ENCODE peak calls at places on chromosome 21, in four cellular contexts. One of them, this sample, is unnamed.

GRCh38 chr21:20040768-20041167 is 957.4 kb upstream of the NCAM2 start:
- DNase-seq in GM12878: no peak
- DNase-seq in neuronal stem cell: no peak
- DNase-seq in endodermal cell: no peak
- DNase-seq in this sample: no peak

GRCh38 chr21:15848632-15849031 is 118.8 kb downstream of the USP25 start:
- DNase-seq in endodermal cell: no peak
- DNase-seq in GM12878: no peak
- DNase-seq in neuronal stem cell: no peak
- DNase-seq in this sample: no peak

GRCh38 chr21:42423197-42423675 is 19.5 kb downstream of the UBASH3A start:
- DNase-seq in neuronal stem cell: no peak
- DNase-seq in endodermal cell: no peak
- DNase-seq in GM12878: peak
- DNase-seq in this sample: no peak

GRCh38 chr21:16082038-16082816 is 352.4 kb downstream of the USP25 start:
- DNase-seq in endodermal cell: no peak
- DNase-seq in GM12878: no peak
- DNase-seq in neuronal stem cell: no peak
- DNase-seq in this sample: no peak

GRCh38 chr21:27771938-27772505 is 805.1 kb upstream of the ADAMTS5 start:
- DNase-seq in GM12878: no peak
- DNase-seq in endodermal cell: no peak
- DNase-seq in neuronal stem cell: no peak
- DNase-seq in this sample: no peak

GRCh38 chr21:30629173-30629572 is 5.8 kb upstream of the KRTAP20-2 start:
- DNase-seq in GM12878: no peak
- DNase-seq in neuronal stem cell: no peak
- DNase-seq in endodermal cell: no peak
- DNase-seq in this sample: no peak

GRCh38 chr21:16418663-16419062 is 688.9 kb downstream of the USP25 start:
- DNase-seq in neuronal stem cell: no peak
- DNase-seq in GM12878: no peak
- DNase-seq in endodermal cell: no peak
- DNase-seq in this sample: no peak

GRCh38 chr21:34639250-34639649 is 24.3 kb upstream of the RCAN1 start:
- DNase-seq in neuronal stem cell: no peak
- DNase-seq in endodermal cell: no peak
- DNase-seq in GM12878: peak
- DNase-seq in this sample: no peak

GRCh38 chr21:38796426-38796825 is 9.3 kb upstream of the ETS2 start:
- DNase-seq in neuronal stem cell: no peak
- DNase-seq in endodermal cell: no peak
- DNase-seq in GM12878: no peak
- DNase-seq in this sample: no peak

GRCh38 chr21:42550817-42551216 is 37.2 kb downstream of the SLC37A1 start:
- DNase-seq in endodermal cell: no peak
- DNase-seq in neuronal stem cell: no peak
- DNase-seq in GM12878: no peak
- DNase-seq in this sample: peak

GRCh38 chr21:33854604-33855003 is 61.0 kb downstream of the ATP5PO start:
- DNase-seq in GM12878: no peak
- DNase-seq in endodermal cell: no peak
- DNase-seq in neuronal stem cell: no peak
- DNase-seq in this sample: no peak

GRCh38 chr21:22965455-22966125 is 1967.4 kb downstream of the NCAM2 start:
- DNase-seq in neuronal stem cell: no peak
- DNase-seq in endodermal cell: peak
- DNase-seq in GM12878: no peak
- DNase-seq in this sample: no peak

GRCh38 chr21:21200103-21200938 is 202.1 kb downstream of the NCAM2 start:
- DNase-seq in neuronal stem cell: no peak
- DNase-seq in GM12878: no peak
- DNase-seq in endodermal cell: no peak
- DNase-seq in this sample: peak

GRCh38 chr21:35933466-35933865 is 126.9 kb downstream of the SETD4 start:
- DNase-seq in endodermal cell: peak
- DNase-seq in neuronal stem cell: no peak
- DNase-seq in GM12878: no peak
- DNase-seq in this sample: no peak
- H3K9ac ChIP-seq in endodermal cell: no peak
- H3K9ac ChIP-seq in neuronal stem cell: no peak
- H3K9ac ChIP-seq in GM12878: no peak
- H3K9ac ChIP-seq in this sample: no peak

GRCh38 chr21:45994086-45994661 is 12.6 kb downstream of the COL6A1 start:
- DNase-seq in GM12878: no peak
- DNase-seq in endodermal cell: no peak
- DNase-seq in neuronal stem cell: no peak
- DNase-seq in this sample: peak

GRCh38 chr21:45990741-45991605 is 9.4 kb downstream of the COL6A1 start:
- DNase-seq in endodermal cell: peak
- DNase-seq in GM12878: no peak
- DNase-seq in neuronal stem cell: no peak
- DNase-seq in this sample: peak

GRCh38 chr21:45993210-45994085 is 11.9 kb downstream of the COL6A1 start:
- DNase-seq in neuronal stem cell: no peak
- DNase-seq in GM12878: no peak
- DNase-seq in endodermal cell: peak
- DNase-seq in this sample: peak

GRCh38 chr21:45991606-45992301 is 10.2 kb downstream of the COL6A1 start:
- DNase-seq in endodermal cell: peak
- DNase-seq in neuronal stem cell: no peak
- DNase-seq in GM12878: no peak
- DNase-seq in this sample: peak

GRCh38 chr21:45992311-45993209 is 11.0 kb downstream of the COL6A1 start:
- DNase-seq in GM12878: no peak
- DNase-seq in neuronal stem cell: no peak
- DNase-seq in endodermal cell: peak
- DNase-seq in this sample: peak
- H3K9ac ChIP-seq in GM12878: no peak
- H3K9ac ChIP-seq in neuronal stem cell: no peak
- H3K9ac ChIP-seq in endodermal cell: no peak
- H3K9ac ChIP-seq in this sample: no peak

GRCh38 chr21:32391755-32392154 is 1.1 kb downstream of the URB1 start:
- DNase-seq in neuronal stem cell: no peak
- DNase-seq in GM12878: no peak
- DNase-seq in endodermal cell: no peak
- DNase-seq in this sample: no peak

GRCh38 chr21:32389337-32390015 is 3.3 kb downstream of the URB1 start:
- DNase-seq in endodermal cell: no peak
- DNase-seq in GM12878: no peak
- DNase-seq in neuronal stem cell: no peak
- DNase-seq in this sample: no peak

GRCh38 chr21:32392880-32393676 is at the start of gene URB1:
- DNase-seq in GM12878: peak
- DNase-seq in endodermal cell: peak
- DNase-seq in neuronal stem cell: peak
- DNase-seq in this sample: peak

GRCh38 chr21:32392299-32392879 is 423 bp downstream of the URB1 start:
- DNase-seq in endodermal cell: no peak
- DNase-seq in GM12878: no peak
- DNase-seq in neuronal stem cell: no peak
- DNase-seq in this sample: no peak

DNA sequence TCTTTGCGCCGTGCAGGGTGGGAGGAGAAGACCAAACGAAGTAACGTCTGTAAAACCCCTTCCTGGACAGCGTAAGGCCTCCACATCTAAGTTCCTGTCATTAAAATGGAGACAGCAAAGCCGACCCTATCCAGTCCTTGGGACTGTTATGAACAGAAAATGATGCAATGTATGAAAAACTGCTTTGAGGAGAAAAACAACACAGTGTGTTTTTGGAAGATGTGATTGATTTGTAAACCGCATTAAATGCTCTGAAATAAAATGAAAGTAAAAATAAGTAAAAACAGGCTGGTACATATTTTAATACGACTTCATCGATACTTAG is 827 bp upstream of the URB1 start:
- DNase-seq in neuronal stem cell: no peak
- DNase-seq in endodermal cell: no peak
- DNase-seq in GM12878: no peak
- DNase-seq in this sample: no peak
- H3K9ac ChIP-seq in neuronal stem cell: no peak
- H3K9ac ChIP-seq in endodermal cell: no peak
- H3K9ac ChIP-seq in GM12878: peak
- H3K9ac ChIP-seq in this sample: peak

DNA sequence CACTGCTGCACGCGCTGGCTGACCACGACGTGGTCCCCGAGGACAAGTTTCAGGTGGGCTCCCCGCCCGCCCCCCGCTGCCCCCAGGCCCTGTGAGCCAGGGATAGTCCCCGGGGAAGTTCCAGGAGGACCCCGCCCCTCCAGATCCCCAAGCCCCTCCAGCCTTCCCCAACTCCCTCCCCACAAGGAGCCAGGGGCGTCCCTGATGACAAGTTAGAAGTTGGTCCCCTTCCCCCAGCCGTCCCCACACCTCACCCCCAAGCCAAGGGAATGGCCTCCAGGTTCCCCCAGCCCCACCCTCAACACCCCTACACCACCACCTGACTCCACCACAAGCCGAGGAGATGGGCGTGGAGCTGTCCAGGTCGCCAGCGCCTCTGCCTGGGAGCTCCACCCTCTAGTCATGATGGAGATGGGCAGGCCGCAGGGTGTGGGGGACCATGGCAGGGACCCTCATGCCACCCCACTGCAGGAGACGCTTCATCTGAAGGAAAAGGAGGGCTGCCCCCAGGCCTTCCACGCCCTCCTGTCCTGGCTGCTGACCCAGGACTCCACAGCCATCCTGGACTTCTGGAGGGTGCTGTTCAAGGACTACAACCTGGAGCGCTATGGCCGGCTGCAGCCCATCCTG is 525 bp downstream of the AIRE start:
- DNase-seq in endodermal cell: no peak
- DNase-seq in neuronal stem cell: no peak
- DNase-seq in GM12878: no peak
- DNase-seq in this sample: no peak
- H3K9ac ChIP-seq in endodermal cell: no peak
- H3K9ac ChIP-seq in neuronal stem cell: peak
- H3K9ac ChIP-seq in GM12878: no peak
- H3K9ac ChIP-seq in this sample: no peak

DNA sequence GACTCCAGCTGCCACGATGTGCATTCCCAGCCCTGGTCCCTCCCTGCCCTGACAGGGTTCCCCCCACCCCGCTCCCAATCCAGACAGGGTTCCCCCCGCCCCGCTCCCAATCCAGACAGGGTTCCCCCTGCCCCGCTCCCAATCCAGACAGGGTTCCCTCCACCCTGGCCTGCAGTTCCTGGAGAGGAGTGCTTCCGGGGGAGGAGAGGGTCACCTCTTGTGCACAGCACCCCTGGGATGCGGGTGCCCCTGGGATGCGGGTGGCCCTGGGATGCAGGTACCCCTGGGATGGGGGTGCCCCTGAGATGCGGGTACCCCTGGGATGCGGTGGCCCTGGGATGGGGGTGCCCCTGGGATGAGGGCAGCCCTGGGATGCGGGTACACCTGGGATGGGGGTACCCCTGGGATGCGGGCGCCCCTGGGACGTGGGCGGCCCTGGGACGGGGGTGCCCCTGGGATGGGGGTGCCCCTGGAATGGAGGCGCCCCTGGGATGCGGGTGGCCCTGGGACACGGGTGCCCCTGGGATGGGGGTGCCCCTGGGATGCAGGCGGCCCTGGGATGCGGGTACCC is 36.7 kb upstream of the SLC19A1 start:
- DNase-seq in GM12878: no peak
- DNase-seq in endodermal cell: peak
- DNase-seq in neuronal stem cell: no peak
- DNase-seq in this sample: peak
- H3K9ac ChIP-seq in GM12878: no peak
- H3K9ac ChIP-seq in endodermal cell: no peak
- H3K9ac ChIP-seq in neuronal stem cell: no peak
- H3K9ac ChIP-seq in this sample: no peak

GRCh38 chr21:35843911-35844667 is 216.2 kb downstream of the SETD4 start:
- DNase-seq in endodermal cell: peak
- DNase-seq in neuronal stem cell: no peak
- DNase-seq in GM12878: no peak
- DNase-seq in this sample: no peak
- H3K9ac ChIP-seq in endodermal cell: no peak
- H3K9ac ChIP-seq in neuronal stem cell: no peak
- H3K9ac ChIP-seq in GM12878: no peak
- H3K9ac ChIP-seq in this sample: no peak

This sample was measured in colonic mucosa.